ENCODE peak calls at places on chromosomes 5 and 9, in seven cellular contexts. E is aorta, X is sigmoid colon, R is EL, J is NCI-H1105 treated with DMSO at 0.1 percent for 48 hours, I is putamen, T is caudate nucleus. V is an unnamed sample.

GRCh38 chr9:136710543-136710942 is 1.8 kb upstream of the DIPK1B start:
- DNase-seq in E (no peak), X (no peak), R (peak; percentile 63), J (no peak), I (no peak), T (no peak), V (no peak)

GRCh38 chr5:168382421-168382820 is 91.0 kb downstream of the WWC1 start:
- DNase-seq in E (no peak), X (no peak), R (no peak), J (no peak), I (no peak), T (no peak), V (no peak)

GRCh38 chr9:89523948-89524347 is 26.0 kb upstream of the SEMA4D start:
- DNase-seq in E (no peak), X (no peak), R (no peak), J (no peak), I (no peak), T (no peak), V (no peak)

GRCh38 chr5:66960373-66961137 is 236.0 kb downstream of the CD180 start:
- DNase-seq in E (no peak), X (no peak), R (peak; percentile 40), J (no peak), I (no peak), T (no peak), V (no peak)

GRCh38 chr9:127253446-127253845 is 11.1 kb upstream of the GARNL3 start:
- DNase-seq in E (no peak), X (no peak), R (no peak), J (no peak), I (no peak), T (no peak), V (no peak)

GRCh38 chr5:108696951-108697715 is 50.6 kb upstream of the FER start:
- DNase-seq in E (no peak), X (no peak), R (no peak), J (peak; percentile 27), I (no peak), T (no peak), V (no peak)

GRCh38 chr9:69744688-69745380 is 15.0 kb downstream of the PTAR1 start:
- DNase-seq in E (no peak), X (no peak), R (no peak), J (no peak), I (no peak), T (no peak), V (no peak)

GRCh38 chr5:8097146-8097545 is 228.2 kb downstream of the MTRR start:
- DNase-seq in E (no peak), X (no peak), R (no peak), J (no peak), I (no peak), T (no peak), V (no peak)

GRCh38 chr9:94156549-94157407 is 72.5 kb downstream of the PTPDC1 start:
- DNase-seq in E (peak; percentile 80), X (peak; percentile 93), R (no peak), J (peak; percentile 36), I (peak; percentile 79), T (peak; percentile 29), V (peak; percentile 80)

GRCh38 chr5:89946514-89946913 is 463.0 kb downstream of the CETN3 start:
- DNase-seq in E (no peak), X (no peak), R (no peak), J (no peak), I (no peak), T (no peak), V (no peak)

GRCh38 chr5:139964994-139965565 is 78.0 kb downstream of the NRG2 start:
- DNase-seq in E (no peak), X (no peak), R (no peak), J (no peak), I (no peak), T (no peak), V (no peak)

GRCh38 chr5:115947260-115947659 is 15.0 kb upstream of the LVRN start:
- DNase-seq in E (no peak), X (no peak), R (peak; percentile 56), J (no peak), I (no peak), T (no peak), V (no peak)

GRCh38 chr9:111348821-111349271 is 18.8 kb upstream of the OR2K2 start:
- DNase-seq in E (no peak), X (no peak), R (peak; percentile 27), J (no peak), I (no peak), T (no peak), V (no peak)

GRCh38 chr5:89128930-89129625 is 246.1 kb upstream of the MEF2C start:
- DNase-seq in E (no peak), X (no peak), R (no peak), J (no peak), I (no peak), T (no peak), V (no peak)

GRCh38 chr9:75471549-75472114 is 383.3 kb downstream of the OSTF1 start:
- DNase-seq in E (no peak), X (no peak), R (no peak), J (no peak), I (no peak), T (no peak), V (no peak)

GRCh38 chr9:111411266-111411665 is 72.9 kb downstream of the ECPAS start:
- DNase-seq in E (no peak), X (no peak), R (no peak), J (no peak), I (peak; percentile 69), T (no peak), V (no peak)

GRCh38 chr5:42005561-42006153 is 80.6 kb downstream of the FBXO4 start:
- DNase-seq in E (no peak), X (no peak), R (peak; percentile 19), J (peak; percentile 12), I (no peak), T (no peak), V (no peak)

GRCh38 chr5:54702470-54702869 is 184.9 kb downstream of the SNX18 start:
- DNase-seq in E (no peak), X (no peak), R (peak; percentile 16), J (no peak), I (no peak), T (no peak), V (no peak)

GRCh38 chr5:9622891-9623547 is 7.1 kb downstream of the TAS2R1 start:
- DNase-seq in E (no peak), X (no peak), R (peak; percentile 91), J (no peak), I (no peak), T (no peak), V (no peak)

GRCh38 chr9:134945509-134946275 is 28.0 kb upstream of the FCN1 start:
- DNase-seq in E (peak; percentile 56), X (no peak), R (no peak), J (no peak), I (no peak), T (no peak), V (no peak)

GRCh38 chr9:37574241-37574721 is 1.9 kb downstream of the FBXO10 start:
- DNase-seq in E (no peak), X (no peak), R (peak; percentile 21), J (no peak), I (no peak), T (no peak), V (no peak)

GRCh38 chr5:42483472-42484154 is 60.4 kb downstream of the GHR start:
- DNase-seq in E (no peak), X (no peak), R (no peak), J (no peak), I (no peak), T (no peak), V (no peak)

GRCh38 chr9:18623201-18623600 is 149.2 kb downstream of the ADAMTSL1 start:
- DNase-seq in E (no peak), X (no peak), R (peak; percentile 19), J (no peak), I (no peak), T (no peak), V (no peak)

GRCh38 chr5:134007581-134008256 is 2.9 kb upstream of the VDAC1 start:
- DNase-seq in E (no peak), X (no peak), R (peak; percentile 51), J (no peak), I (no peak), T (no peak), V (no peak)

GRCh38 chr5:42989198-42989597 is 50.9 kb downstream of the ANXA2R start:
- DNase-seq in E (no peak), X (no peak), R (no peak), J (no peak), I (no peak), T (no peak), V (no peak)

GRCh38 chr5:67165524-67166459 is 30.8 kb downstream of the CD180 start:
- DNase-seq in E (peak; percentile 95), X (peak; percentile 92), R (peak; percentile 53), J (no peak), I (peak; percentile 74), T (peak; percentile 64), V (no peak)

GRCh38 chr5:90967443-90967842 is 408.8 kb downstream of the ADGRV1 start:
- DNase-seq in E (no peak), X (no peak), R (no peak), J (no peak), I (no peak), T (no peak), V (no peak)

GRCh38 chr5:167339205-167339604 is 952.2 kb upstream of the WWC1 start:
- DNase-seq in E (no peak), X (no peak), R (no peak), J (no peak), I (no peak), T (no peak), V (no peak)

GRCh38 chr9:95193067-95193466 is 124.4 kb downstream of the FANCC start:
- DNase-seq in E (no peak), X (no peak), R (no peak), J (no peak), I (no peak), T (no peak), V (no peak)

GRCh38 chr5:11400312-11400711 is 503.9 kb downstream of the CTNND2 start:
- DNase-seq in E (no peak), X (no peak), R (no peak), J (no peak), I (no peak), T (no peak), V (no peak)

GRCh38 chr5:153350192-153350883 is 140.1 kb upstream of the GRIA1 start:
- DNase-seq in E (no peak), X (no peak), R (no peak), J (no peak), I (no peak), T (no peak), V (no peak)

GRCh38 chr9:137972988-137973470 is 95.4 kb downstream of the CACNA1B start:
- DNase-seq in E (peak; percentile 51), X (peak; percentile 48), R (no peak), J (no peak), I (no peak), T (no peak), V (no peak)

GRCh38 chr9:93900436-93900819 is 54.7 kb downstream of the BARX1 start:
- DNase-seq in E (no peak), X (peak; percentile 35), R (no peak), J (no peak), I (no peak), T (no peak), V (no peak)

GRCh38 chr9:84953797-84954695 is 284.5 kb downstream of the NTRK2 start:
- DNase-seq in E (peak; percentile 95), X (peak; percentile 85), R (peak; percentile 56), J (peak; percentile 64), I (peak; percentile 86), T (peak; percentile 69), V (peak; percentile 77)

V was measured in NCI-H2081.